ENCODE peak calls at places on chromosomes 5 and 9, in eight cellular contexts. E, X, K, S, Z, D, B and F are unnamed samples.

GRCh38 chr9:33109097-33109496 is 32.6 kb upstream of the SMU1 start:
- DNase-seq in B (no peak), S (no peak), K (no peak), E (no peak), X (no peak), D (no peak), Z (no peak), F (no peak)

GRCh38 chr5:108567429-108567828 is 180.3 kb upstream of the FER start:
- DNase-seq in B (no peak), K (no peak), Z (no peak), E (no peak), D (no peak), X (no peak), S (no peak), F (no peak)

GRCh38 chr5:14200312-14200990 is 57.3 kb downstream of the TRIO start:
- DNase-seq in K (no peak), E (no peak), B (no peak), S (no peak), X (no peak), D (no peak), Z (no peak), F (no peak)

GRCh38 chr5:32312194-32312681 is 501 bp downstream of the MTMR12 start:
- DNase-seq in Z (peak), E (peak), D (peak), K (peak), X (peak), S (no peak), B (peak), F (no peak)

GRCh38 chr9:77455312-77455927 is 192.7 kb downstream of the GNA14 start:
- DNase-seq in X (no peak), S (peak), D (no peak), K (peak), Z (no peak), E (no peak), B (no peak), F (no peak)

GRCh38 chr5:150706776-150707390 is 6.0 kb upstream of the RBM22 start:
- DNase-seq in X (no peak), S (no peak), K (no peak), E (no peak), Z (no peak), B (no peak), D (no peak), F (no peak)

GRCh38 chr5:108753331-108753730 is 5.6 kb downstream of the FER start:
- DNase-seq in E (no peak), B (no peak), X (no peak), K (no peak), D (no peak), S (no peak), Z (no peak), F (no peak)

GRCh38 chr9:123361086-123361730 is 5.2 kb downstream of the CRB2 start:
- DNase-seq in S (no peak), E (no peak), K (no peak), B (no peak), D (no peak), X (no peak), Z (no peak), F (no peak)

GRCh38 chr9:21392270-21392669 is 7.1 kb upstream of the IFNA2 start:
- DNase-seq in Z (no peak), X (no peak), K (no peak), B (no peak), E (no peak), S (no peak), D (no peak), F (no peak)

GRCh38 chr9:34562136-34562745 is 27.3 kb downstream of the CNTFR start:
- DNase-seq in X (no peak), E (no peak), D (peak), S (no peak), B (no peak), K (no peak), Z (no peak), F (no peak)

GRCh38 chr9:69200071-69200470 is 26.0 kb downstream of the TJP2 start:
- DNase-seq in E (no peak), S (no peak), Z (no peak), K (no peak), D (no peak), X (no peak), B (no peak), F (peak)
- TF ChIP-seq CTCF in E (no peak), S (no peak), Z (no peak), K (no peak), D (no peak), X (peak), B (no peak), F (peak)

GRCh38 chr9:113949206-113950078 is 73.3 kb downstream of the ZNF618 start:
- DNase-seq in X (no peak), S (no peak), B (no peak), K (peak), Z (no peak), D (no peak), E (no peak), F (no peak)
- TF ChIP-seq CTCF in X (no peak), S (no peak), B (no peak), K (peak), Z (no peak), D (no peak), E (no peak), F (no peak)

GRCh38 chr5:132776077-132776931 is 735 bp downstream of the SEPTIN8 start:
- DNase-seq in X (no peak), S (no peak), E (no peak), Z (peak), K (no peak), D (no peak), B (no peak), F (no peak)
- TF ChIP-seq CTCF in X (no peak), S (no peak), E (no peak), Z (no peak), K (no peak), D (no peak), B (no peak), F (no peak)

DNA sequence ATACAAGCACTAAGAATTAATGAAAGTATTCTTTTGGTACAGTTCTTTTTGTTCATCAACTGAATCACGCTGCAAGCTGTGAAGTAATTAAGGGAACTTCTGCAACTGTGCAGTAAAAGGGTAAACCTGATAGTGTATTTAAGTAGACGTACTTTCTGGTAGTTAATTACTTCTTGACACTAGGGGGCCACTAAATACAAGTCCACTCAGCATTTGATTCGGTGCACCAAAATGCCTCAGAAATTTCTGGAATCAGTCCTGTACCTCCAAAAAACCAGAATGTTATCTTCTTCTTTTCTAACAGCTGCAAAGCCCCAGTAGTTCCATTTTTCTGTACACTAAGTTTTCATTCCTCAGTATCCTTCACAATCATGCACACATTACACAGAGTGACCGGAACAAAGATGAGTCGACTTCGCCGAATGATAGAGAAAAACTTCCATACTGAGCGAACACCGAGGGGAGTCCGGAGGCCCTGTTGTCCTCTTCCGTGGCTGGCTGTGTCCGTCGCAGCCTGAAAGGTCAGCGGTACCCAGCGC is 500 bp downstream of the GFM2 start:
- DNase-seq in Z (no peak), S (peak), B (no peak), X (peak), E (no peak), D (no peak), K (no peak), F (no peak)
- TF ChIP-seq CTCF in Z (peak), S (no peak), B (peak), X (peak), E (peak), D (peak), K (peak), F (peak)

DNA sequence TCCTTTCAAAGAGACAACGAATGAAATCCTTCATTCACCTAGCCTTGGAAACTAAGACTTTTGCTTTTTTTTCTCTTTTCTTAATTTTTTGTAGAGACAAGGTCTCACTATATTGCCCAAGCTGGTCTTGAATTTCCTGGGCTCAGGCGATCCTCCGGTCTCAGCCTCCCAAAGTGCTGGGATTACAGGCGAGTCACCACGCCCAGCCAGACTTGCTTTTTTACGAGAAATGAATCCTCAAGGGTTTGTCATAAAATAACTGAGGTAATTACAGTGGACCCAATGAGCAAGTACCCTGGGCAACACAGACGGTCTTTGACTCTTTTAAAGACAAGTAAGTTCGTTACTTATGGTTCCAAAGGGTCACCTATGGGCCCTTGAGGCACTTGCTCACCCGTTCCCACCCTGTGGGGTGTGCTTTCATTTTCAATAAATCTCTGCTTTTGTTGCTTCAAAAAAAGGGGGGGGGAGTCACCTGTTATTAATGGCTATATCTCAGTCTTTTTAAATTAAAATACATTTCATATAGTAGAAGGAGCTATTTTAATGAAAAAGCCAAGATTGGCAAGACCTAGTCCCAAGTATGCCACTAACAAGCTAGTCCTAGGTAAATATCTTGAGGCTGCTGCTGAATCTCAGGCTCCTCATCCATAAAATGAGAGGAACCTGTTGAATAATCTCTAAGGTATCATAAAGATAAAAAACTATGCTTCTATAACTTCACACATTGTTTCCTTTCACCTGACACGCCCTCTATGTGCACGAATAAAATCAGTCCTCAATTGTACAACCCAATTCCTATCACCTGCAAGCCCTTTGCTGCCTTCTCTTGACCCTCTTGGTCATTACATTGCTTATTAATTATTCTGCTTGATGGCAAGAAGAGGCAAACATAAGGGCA is 70.2 kb downstream of the TRPM6 start:
- DNase-seq in B (no peak), D (no peak), K (no peak), E (no peak), S (no peak), Z (no peak), X (no peak), F (no peak)
- TF ChIP-seq CTCF in B (no peak), D (no peak), K (no peak), E (no peak), S (no peak), Z (no peak), X (no peak), F (no peak)

DNA sequence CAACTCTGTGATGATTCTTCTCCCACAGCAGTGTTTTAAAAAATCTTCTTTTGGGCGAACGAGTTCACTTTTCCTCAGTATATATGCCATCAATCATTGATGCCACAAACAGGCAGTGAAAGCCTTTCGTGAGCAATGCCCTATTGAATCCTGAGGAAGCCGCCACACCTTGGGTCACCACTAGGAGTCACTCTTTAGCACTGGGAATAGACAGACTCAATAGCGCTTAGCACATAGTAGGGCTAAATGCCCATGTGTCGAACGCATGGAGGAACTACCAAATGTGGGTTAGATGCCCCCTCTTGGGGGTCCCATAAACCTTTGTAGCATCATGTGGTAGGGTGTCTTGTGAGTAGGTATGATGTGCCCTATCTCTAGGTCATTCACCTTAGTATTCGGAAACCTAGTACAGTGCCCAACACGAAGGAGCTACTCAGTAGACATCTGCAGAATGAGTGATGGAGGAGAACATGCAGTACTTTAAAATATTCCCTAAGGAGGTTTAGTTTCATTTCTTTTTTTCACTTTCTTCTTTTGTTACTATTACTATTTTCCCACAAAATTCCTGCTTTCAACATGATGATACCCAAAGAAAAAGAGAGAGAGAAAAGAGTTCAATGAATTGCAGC is 603.7 kb downstream of the BNC2 start:
- DNase-seq in X (no peak), B (no peak), Z (no peak), K (no peak), D (no peak), E (no peak), S (no peak), F (no peak)
- TF ChIP-seq CTCF in X (peak), B (no peak), Z (peak), K (peak), D (peak), E (peak), S (peak), F (peak)

GRCh38 chr5:8410618-8411017 is 541.7 kb downstream of the MTRR start:
- DNase-seq in X (no peak), Z (no peak), B (no peak), D (no peak), E (no peak), S (no peak), K (no peak), F (no peak)

GRCh38 chr5:8417316-8418048 is 548.5 kb downstream of the MTRR start:
- DNase-seq in B (no peak), S (no peak), X (no peak), K (no peak), E (no peak), D (no peak), Z (no peak), F (no peak)

GRCh38 chr5:8418049-8418426 is 549.1 kb downstream of the MTRR start:
- DNase-seq in B (no peak), K (no peak), D (no peak), E (no peak), Z (no peak), S (no peak), X (no peak), F (peak)

DNA sequence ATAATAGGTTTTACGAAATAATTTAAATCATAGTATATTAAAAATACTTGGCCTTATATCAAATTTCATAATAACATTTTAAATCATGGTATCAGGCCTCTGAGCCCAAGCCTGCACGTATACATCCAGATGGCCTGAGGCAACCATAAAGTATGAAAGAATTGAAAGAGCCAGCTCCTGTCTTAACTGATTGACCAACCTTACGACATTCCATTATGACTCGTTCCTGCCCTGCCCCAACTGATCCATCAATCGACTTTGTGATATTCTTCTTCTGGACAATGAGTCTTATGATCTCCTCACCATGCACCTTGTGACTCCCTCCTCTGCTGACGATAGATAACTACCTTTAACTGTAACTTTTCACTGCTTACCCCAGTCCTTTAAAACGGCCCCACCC is 545.0 kb downstream of the MTRR start:
- DNase-seq in E (no peak), S (no peak), Z (no peak), B (no peak), K (no peak), X (no peak), D (no peak), F (peak)
- TF ChIP-seq CTCF in E (no peak), S (no peak), Z (no peak), B (no peak), K (no peak), X (no peak), D (no peak), F (no peak)

GRCh38 chr9:111627260-111627963 is 3.7 kb upstream of the DNAJC25 start:
- DNase-seq in B (no peak), E (no peak), S (no peak), X (no peak), Z (no peak), K (peak), D (no peak), F (no peak)
- TF ChIP-seq CTCF in B (no peak), E (no peak), S (no peak), X (no peak), Z (no peak), K (no peak), D (no peak), F (no peak)